ENCODE peak calls at places on chromosomes 16 and 17, in ten cellular contexts. J, E, A, R, S, V, C, M, Y and X are unnamed samples.

GRCh38 chr16:79707867-79708266 is 107.3 kb upstream of the MAF start:
- DNase-seq in J (no peak), E (no peak), A (no peak), R (peak; percentile 78), S (peak; percentile 81), V (peak; percentile 74), C (no peak), M (no peak), Y (peak; percentile 33), X (no peak)

GRCh38 chr16:12489362-12489761 is 314.3 kb downstream of the CPPED1 start:
- DNase-seq in J (no peak), E (no peak), A (no peak), R (no peak), S (no peak), V (no peak), C (no peak), M (no peak), Y (no peak), X (no peak)

GRCh38 chr17:40303009-40303657 is 5.8 kb upstream of the RARA start:
- DNase-seq in J (no peak), E (peak; percentile 83), A (no peak), R (no peak), S (no peak), V (peak; percentile 71), C (no peak), M (no peak), Y (peak; percentile 85), X (peak; percentile 64)

GRCh38 chr16:75566889-75567255 is 693 bp downstream of the GABARAPL2 start:
- DNase-seq in J (no peak), E (peak; percentile 20), A (no peak), R (no peak), S (no peak), V (peak; percentile 14), C (no peak), M (no peak), Y (no peak), X (peak; percentile 34)

GRCh38 chr17:16989230-16989952 is 17.5 kb upstream of the TNFRSF13B start:
- DNase-seq in J (no peak), E (no peak), A (no peak), R (no peak), S (no peak), V (peak; percentile 34), C (no peak), M (peak; percentile 87), Y (peak; percentile 62), X (no peak)

GRCh38 chr16:56286819-56287218 is 95.5 kb downstream of the GNAO1 start:
- DNase-seq in J (no peak), E (no peak), A (peak; percentile 38), R (no peak), S (no peak), V (no peak), C (no peak), M (no peak), Y (no peak), X (no peak)

GRCh38 chr16:23368469-23368868 is 66.4 kb downstream of the SCNN1B start:
- DNase-seq in J (peak; percentile 47), E (no peak), A (no peak), R (no peak), S (no peak), V (no peak), C (no peak), M (no peak), Y (no peak), X (no peak)

GRCh38 chr16:72561-73537 is at the start of gene RHBDF1:
- DNase-seq in J (no peak), E (peak; percentile 65), A (peak; percentile 75), R (peak; percentile 69), S (peak; percentile 68), V (peak; percentile 74), C (no peak), M (no peak), Y (peak; percentile 68), X (peak; percentile 52)

GRCh38 chr17:51164911-51165679 is 1.1 kb upstream of the NME2 start:
- DNase-seq in J (no peak), E (no peak), A (no peak), R (no peak), S (peak; percentile 52), V (no peak), C (no peak), M (no peak), Y (no peak), X (peak; percentile 69)

GRCh38 chr17:45256114-45256966 is 5.6 kb downstream of the SPATA32 start:
- DNase-seq in J (peak; percentile 18), E (no peak), A (peak; percentile 19), R (no peak), S (no peak), V (peak; percentile 22), C (no peak), M (no peak), Y (no peak), X (no peak)
- H3K4me3 ChIP-seq in J (no peak overlapping the region), E (no peak overlapping the region), A (no peak overlapping the region), R (no peak overlapping the region), S (no peak overlapping the region), V (no peak overlapping the region), C (no peak overlapping the region), M (no peak overlapping the region), Y (no peak overlapping the region), X (no peak overlapping the region)

DNA sequence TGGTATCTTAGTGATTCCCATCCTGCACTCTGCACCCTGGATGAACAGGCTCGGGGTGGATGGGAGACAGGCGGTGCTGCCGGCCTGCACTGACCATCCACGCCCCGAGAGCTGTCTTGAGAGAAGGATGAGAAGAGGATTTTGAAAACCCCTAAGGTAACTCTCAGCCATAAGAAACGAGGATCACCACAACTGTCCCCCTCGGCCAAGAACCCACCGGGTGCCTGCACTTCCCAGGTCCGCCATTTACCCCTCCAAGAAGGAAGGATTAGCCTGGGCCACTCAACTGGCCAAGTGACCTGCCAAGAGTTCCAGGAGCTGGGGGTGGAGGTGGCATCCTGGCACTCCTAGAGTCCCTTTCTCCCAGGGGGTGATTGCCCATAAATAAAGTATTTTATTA is 302.4 kb upstream of the TNRC6C start:
- DNase-seq in J (no peak), E (no peak), A (no peak), R (no peak), S (no peak), V (no peak), C (no peak), M (no peak), Y (no peak), X (no peak)
- H3K36me3 ChIP-seq in J (no peaks in the 10 kb centered on the region), E (no peaks in the 10 kb centered on the region), A (no peaks in the 10 kb centered on the region), R (no peaks in the 10 kb centered on the region), S (no peaks in the 10 kb centered on the region), V (no peaks in the 10 kb centered on the region), C (no peaks in the 10 kb centered on the region), M (no peaks in the 10 kb centered on the region), Y (no peaks in the 10 kb centered on the region), X (no peaks in the 10 kb centered on the region)

DNA sequence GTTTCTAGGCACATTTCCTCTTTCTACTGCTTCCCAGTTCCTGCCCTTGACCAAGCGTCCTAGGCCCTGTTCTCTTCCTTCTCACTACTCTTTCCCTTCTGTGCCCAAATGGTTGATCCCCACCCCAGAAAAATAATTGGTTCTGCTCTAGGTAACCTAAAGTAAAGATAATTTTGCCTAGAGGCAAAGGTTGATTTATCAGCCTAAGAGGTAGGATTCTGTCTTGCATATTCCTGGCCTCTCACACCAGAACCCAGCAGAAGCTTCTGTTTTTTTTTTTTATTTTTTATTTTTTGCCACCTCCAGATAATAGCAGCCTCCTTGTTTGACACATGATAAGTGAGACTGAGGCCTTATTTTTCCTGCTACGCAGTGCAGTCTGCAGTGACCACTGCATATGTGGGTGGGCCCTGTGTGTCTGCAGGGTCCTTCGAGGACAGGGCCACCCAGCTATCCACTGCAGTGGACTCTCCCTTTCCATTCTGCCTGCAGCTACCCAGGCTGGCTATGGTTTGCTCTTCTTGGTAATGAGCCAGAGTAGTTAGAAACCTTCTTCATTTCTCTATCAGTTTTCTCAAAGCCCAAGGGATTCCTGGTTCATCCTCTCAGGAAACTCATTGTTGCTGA is 711 bp downstream of the PIPOX start:
- DNase-seq in J (no peak), E (no peak), A (no peak), R (no peak), S (no peak), V (no peak), C (no peak), M (no peak), Y (no peak), X (no peak)
- H3K4me3 ChIP-seq in J (no peak overlapping the region), E (no peak overlapping the region), A (no peak overlapping the region), R (no peak overlapping the region), S (no peak overlapping the region), V (no peak overlapping the region), C (no peak overlapping the region), M (no peak overlapping the region), Y (no peak overlapping the region), X (no peak overlapping the region)

GRCh38 chr17:75752405-75753192 is 12.4 kb downstream of the GALK1 start:
- DNase-seq in J (no peak), E (no peak), A (no peak), R (no peak), S (no peak), V (no peak), C (no peak), M (no peak), Y (no peak), X (no peak)
- H3K36me3 ChIP-seq in J (no peaks in the 10 kb centered on the region), E (no peaks in the 10 kb centered on the region), A (peaks cover 6% of the 10 kb centered on the region), R (peaks cover 10% of the 10 kb centered on the region), S (peaks cover 7% of the 10 kb centered on the region), V (peaks cover 9% of the 10 kb centered on the region), C (no peaks in the 10 kb centered on the region), M (no peaks in the 10 kb centered on the region), Y (peaks cover 14% of the 10 kb centered on the region), X (no peaks in the 10 kb centered on the region)

DNA sequence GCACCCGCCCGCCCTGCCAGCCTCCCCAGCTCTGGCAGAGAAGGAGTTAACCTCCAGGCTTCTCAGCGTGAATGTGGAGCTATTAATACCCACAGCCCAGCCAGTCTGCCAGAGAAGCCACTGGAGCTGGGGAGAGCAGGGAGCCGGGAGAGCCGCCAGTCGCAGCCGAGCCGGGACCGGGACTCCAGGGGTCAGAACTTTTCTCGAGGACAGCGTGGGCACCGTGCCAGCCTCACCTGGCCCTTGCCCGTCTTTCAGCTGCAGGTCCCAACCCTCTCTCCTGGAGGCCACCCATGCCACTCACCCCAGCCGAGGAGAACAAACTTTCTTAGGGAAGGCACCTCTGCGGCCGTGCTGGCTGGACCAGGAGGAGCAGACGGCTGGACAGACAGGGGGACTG is 33.8 kb upstream of the SBK1 start:
- DNase-seq in J (no peak), E (no peak), A (peak; percentile 25), R (peak; percentile 71), S (peak; percentile 74), V (no peak), C (no peak), M (no peak), Y (no peak), X (no peak)
- H3K4me3 ChIP-seq in J (no peak overlapping the region), E (peak overlapping the region; percentile 18), A (no peak overlapping the region), R (peak overlapping the region; percentile 76), S (peak overlapping the region; percentile 57), V (no peak overlapping the region), C (no peak overlapping the region), M (no peak overlapping the region), Y (no peak overlapping the region), X (no peak overlapping the region)

GRCh38 chr17:34990921-34991365 is 10.6 kb downstream of the LIG3 start:
- DNase-seq in J (no peak), E (peak; percentile 86), A (no peak), R (no peak), S (no peak), V (peak; percentile 69), C (no peak), M (no peak), Y (peak; percentile 57), X (no peak)
- H3K36me3 ChIP-seq in J (no peaks in the 10 kb centered on the region), E (peaks cover 77% of the 10 kb centered on the region), A (no peaks in the 10 kb centered on the region), R (peaks cover 83% of the 10 kb centered on the region), S (peaks cover 81% of the 10 kb centered on the region), V (peaks cover 11% of the 10 kb centered on the region), C (peaks cover 32% of the 10 kb centered on the region), M (peaks cover 11% of the 10 kb centered on the region), Y (peaks cover 8% of the 10 kb centered on the region), X (peaks cover 96% of the 10 kb centered on the region)

GRCh38 chr17:72590382-72590781 is 469.6 kb downstream of the SOX9 start:
- DNase-seq in J (no peak), E (peak; percentile 33), A (no peak), R (no peak), S (no peak), V (peak; percentile 21), C (no peak), M (no peak), Y (no peak), X (no peak)
- H3K4me3 ChIP-seq in J (peak overlapping the region; percentile 75), E (no peak overlapping the region), A (peak overlapping the region; percentile 97), R (peak overlapping the region; percentile 71), S (no peak overlapping the region), V (peak overlapping the region; percentile 84), C (no peak overlapping the region), M (no peak overlapping the region), Y (no peak overlapping the region), X (peak overlapping the region; percentile 94)